ENCODE peak calls at places on chromosomes 7 and 10, in ten cellular contexts. D, U, I, S, O, J, A, T, V and G are unnamed samples. For H3K9me3, the result is how much of the 10 kb centered on the place peaks cover.

GRCh38 chr7:155741805-155742204 is 70.5 kb downstream of the SHH start:
- DNase-seq in J (no peak), S (no peak), O (no peak), I (no peak), A (peak), T (no peak), D (no peak), U (no peak), V (no peak), G (no peak)

GRCh38 chr7:139505563-139505962 is 17.9 kb upstream of the CLEC2L start:
- DNase-seq in I (peak), S (no peak), V (no peak), U (peak), J (no peak), O (no peak), T (no peak), D (no peak), A (no peak), G (no peak)

GRCh38 chr7:4837814-4838625 is 23.8 kb downstream of the PAPOLB start:
- DNase-seq in O (no peak), J (no peak), I (no peak), D (peak), U (peak), V (peak), A (peak), S (no peak), T (no peak), G (no peak)

GRCh38 chr10:69344591-69345244 is 66.4 kb downstream of the HK1 start:
- DNase-seq in A (no peak), O (no peak), V (no peak), I (no peak), U (no peak), J (peak), D (no peak), S (no peak), T (no peak), G (no peak)

GRCh38 chr7:132895231-132895630 is 186.7 kb downstream of the CHCHD3 start:
- DNase-seq in O (no peak), V (no peak), D (no peak), S (no peak), J (no peak), A (no peak), U (no peak), I (peak), T (no peak), G (no peak)

GRCh38 chr10:103966671-103967432 is at the start of gene SLK:
- DNase-seq in I (peak), T (peak), S (peak), J (no peak), V (peak), U (peak), D (peak), O (peak), A (peak), G (peak)

GRCh38 chr7:1864126-1864940 is 194.3 kb downstream of the ELFN1 start:
- DNase-seq in U (no peak), D (no peak), O (no peak), S (no peak), I (no peak), A (peak), J (no peak), V (no peak), T (no peak), G (no peak)

GRCh38 chr7:111486472-111487142 is 75.7 kb downstream of the IMMP2L start:
- DNase-seq in A (no peak), U (no peak), J (peak), D (no peak), O (peak), T (peak), V (no peak), S (peak), I (peak), G (no peak)

GRCh38 chr7:48441848-48442492 is 270.7 kb downstream of the ABCA13 start:
- DNase-seq in S (no peak), U (no peak), J (no peak), D (no peak), V (no peak), A (no peak), O (no peak), I (no peak), T (no peak), G (no peak)

GRCh38 chr10:97196213-97197029 is 10.7 kb upstream of the SLIT1 start:
- DNase-seq in S (peak), J (no peak), T (peak), U (peak), O (peak), A (peak), I (peak), D (peak), V (peak), G (peak)

GRCh38 chr7:42029405-42029804 is 207.6 kb downstream of the GLI3 start:
- DNase-seq in T (no peak), O (no peak), U (no peak), S (no peak), I (no peak), A (no peak), D (no peak), V (no peak), J (no peak), G (no peak)

GRCh38 chr7:25069900-25070443 is 55.1 kb downstream of the CYCS start:
- DNase-seq in D (no peak), I (peak), A (no peak), J (no peak), V (no peak), U (peak), T (peak), O (peak), S (peak), G (peak)

GRCh38 chr7:139635521-139636240 is 112.2 kb downstream of the CLEC2L start:
- DNase-seq in S (no peak), V (no peak), D (no peak), O (no peak), U (no peak), J (no peak), T (no peak), I (no peak), A (no peak), G (no peak)

GRCh38 chr7:25389489-25390106 is 161.3 kb upstream of the NPVF start:
- DNase-seq in O (peak), I (peak), D (no peak), U (no peak), J (peak), S (peak), T (peak), V (no peak), A (no peak), G (no peak)

GRCh38 chr7:69038915-69039314 is 559.4 kb upstream of the AUTS2 start:
- DNase-seq in O (no peak), T (no peak), I (no peak), U (no peak), J (no peak), V (no peak), A (no peak), S (no peak), D (no peak), G (no peak)

GRCh38 chr7:27117687-27118491 is 12.7 kb downstream of the HOXA4 start:
- DNase-seq in J (no peak), S (peak), U (peak), O (peak), I (no peak), A (no peak), D (no peak), T (peak), V (no peak), G (no peak)

GRCh38 chr10:44361080-44361479 is 23.8 kb downstream of the CXCL12 start:
- DNase-seq in S (peak), D (no peak), I (no peak), O (no peak), T (no peak), J (no peak), A (no peak), U (no peak), V (no peak), G (no peak)

GRCh38 chr10:33005322-33006282 is 47.6 kb upstream of the ITGB1 start:
- DNase-seq in O (peak), D (peak), T (peak), A (peak), U (peak), S (peak), J (no peak), V (peak), I (peak), G (peak)

DNA sequence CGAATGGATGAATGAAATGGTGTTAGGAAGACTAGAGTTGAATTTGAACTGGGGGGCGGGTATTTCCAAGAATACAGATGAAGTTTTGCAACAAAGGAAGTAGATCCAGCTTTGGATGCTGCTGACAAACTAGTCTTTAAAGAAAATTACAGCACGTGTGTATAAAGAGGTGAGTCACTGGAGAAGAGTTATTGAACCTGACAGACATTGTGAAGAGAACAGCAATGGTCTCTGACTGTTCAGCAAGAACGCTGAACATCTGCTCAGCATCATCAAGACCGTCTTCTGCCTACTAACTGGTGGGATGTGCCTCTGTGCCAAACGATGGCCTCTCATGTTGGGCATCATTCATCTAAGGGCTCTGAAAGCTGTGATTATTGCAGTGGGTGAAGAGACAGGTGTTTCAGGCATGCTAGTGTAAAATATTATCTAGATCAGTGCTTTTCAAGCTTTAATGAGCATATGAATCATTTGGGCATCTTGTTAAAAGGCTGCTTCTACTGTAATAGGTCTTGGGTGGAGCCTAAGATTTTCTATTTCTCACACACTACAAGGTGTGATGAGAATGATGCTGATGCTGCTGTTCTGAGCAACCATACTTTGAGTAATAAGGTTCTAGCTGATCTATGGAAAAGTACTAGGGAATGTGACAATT is 291.3 kb downstream of the PTEN start:
- DNase-seq in U (no peak), A (no peak), I (no peak), J (no peak), V (no peak), T (peak), D (no peak), O (no peak), S (peak), G (no peak)
- H3K4me3 ChIP-seq in U (no peak), A (no peak), I (no peak), J (no peak), V (no peak), T (no peak), D (no peak), O (no peak), S (no peak), G (no peak)

DNA sequence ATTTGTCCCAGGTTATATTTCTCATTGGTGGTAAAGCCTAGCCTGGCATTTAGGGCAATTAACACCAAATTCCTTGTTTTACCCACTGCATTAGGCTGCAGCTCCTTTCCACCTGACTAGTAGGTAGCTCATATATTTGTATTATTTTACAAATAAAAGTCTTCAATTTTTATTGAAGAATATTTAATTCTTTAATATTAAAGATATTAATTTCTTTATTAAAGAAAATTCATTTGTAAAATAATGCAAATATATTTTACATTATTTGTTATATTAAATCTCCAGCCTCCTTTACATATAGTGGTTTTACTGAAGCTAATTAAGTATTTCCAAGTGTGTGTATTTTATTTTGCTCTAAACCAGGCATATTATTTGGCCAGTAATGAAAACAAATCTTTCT is 361.2 kb downstream of the GPR158 start:
- DNase-seq in A (no peak), I (no peak), O (no peak), V (no peak), S (no peak), U (no peak), D (no peak), T (no peak), J (no peak), G (no peak)
- H3K9me3 ChIP-seq in A (under half), I (under half), O (under half), V (under half), S (under half), U (under half), D (under half), T (under half), J (under half), G (under half)

DNA sequence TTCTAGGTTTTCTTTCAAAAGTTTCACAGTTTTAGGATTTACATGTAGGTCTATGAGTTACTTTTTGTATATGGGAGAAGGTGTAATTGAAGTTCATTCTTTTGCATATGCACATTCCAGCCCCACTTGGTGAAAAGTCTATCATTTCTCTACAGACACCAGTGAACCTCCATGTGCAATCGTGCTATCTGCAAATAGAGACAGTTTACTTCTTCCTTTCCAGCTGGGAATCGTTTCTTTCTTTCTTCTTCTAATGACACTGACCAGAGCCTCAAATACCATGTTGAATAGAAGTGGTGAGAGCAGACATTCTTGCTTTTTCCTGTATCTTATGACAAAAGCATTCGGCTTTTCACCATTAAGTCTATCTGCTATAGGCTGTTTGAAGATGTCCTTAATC is 122.7 kb downstream of the ARHGAP22 start:
- DNase-seq in I (no peak), S (no peak), A (no peak), V (no peak), U (no peak), T (no peak), O (no peak), D (no peak), J (no peak), G (no peak)
- H3K4me3 ChIP-seq in I (no peak), S (no peak), A (no peak), V (no peak), U (no peak), T (no peak), O (no peak), D (no peak), J (no peak), G (no peak)

GRCh38 chr10:110052911-110053310 is 45.1 kb downstream of the ADD3 start:
- DNase-seq in A (no peak), T (no peak), J (no peak), S (no peak), O (no peak), V (no peak), I (no peak), D (no peak), U (no peak), G (no peak)

GRCh38 chr10:110044681-110045080 is 36.9 kb downstream of the ADD3 start:
- DNase-seq in J (no peak), O (no peak), U (no peak), S (peak), D (no peak), I (no peak), V (no peak), T (no peak), A (no peak), G (no peak)

GRCh38 chr10:110045772-110046171 is 38.0 kb downstream of the ADD3 start:
- DNase-seq in O (no peak), U (no peak), S (no peak), A (no peak), J (no peak), D (no peak), I (no peak), T (no peak), V (no peak), G (no peak)

GRCh38 chr10:110051487-110051886 is 43.7 kb downstream of the ADD3 start:
- DNase-seq in U (no peak), D (no peak), V (no peak), S (no peak), O (no peak), T (no peak), A (no peak), J (no peak), I (no peak), G (no peak)

DNA sequence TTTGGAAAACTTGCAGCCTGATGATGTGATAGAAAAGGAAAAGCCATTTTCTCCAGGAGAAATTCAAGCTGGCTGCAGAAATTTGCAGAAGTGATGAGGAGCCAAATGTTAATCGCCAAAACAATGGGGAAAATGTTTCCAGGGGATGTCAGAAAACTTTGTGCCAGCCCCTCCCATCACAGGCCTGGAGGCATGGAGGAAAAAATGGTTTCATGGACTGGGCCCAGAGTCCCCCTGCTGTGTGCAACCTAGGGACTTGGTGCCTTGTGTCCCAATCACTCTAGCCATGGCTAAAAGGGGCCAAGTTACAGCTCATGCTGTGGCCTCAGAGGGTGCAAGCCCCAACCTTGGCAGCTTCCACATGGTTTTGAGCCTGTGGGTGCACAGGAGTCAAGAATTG is 41.0 kb downstream of the ADD3 start:
- DNase-seq in V (no peak), I (no peak), S (no peak), A (no peak), D (no peak), O (no peak), U (no peak), T (no peak), J (no peak), G (no peak)
- H3K9me3 ChIP-seq in V (under half), I (under half), S (under half), A (under half), D (under half), O (under half), U (under half), T (under half), J (under half), G (under half)

GRCh38 chr7:151277631-151278030 is 29.1 kb upstream of the SMARCD3 start:
- DNase-seq in A (no peak), V (no peak), J (no peak), D (no peak), S (no peak), I (no peak), U (no peak), T (no peak), O (no peak), G (no peak)

GRCh38 chr7:151276651-151277590 is 28.4 kb upstream of the SMARCD3 start:
- DNase-seq in O (peak), T (peak), D (peak), U (peak), J (no peak), A (peak), S (peak), V (no peak), I (peak), G (peak)

GRCh38 chr7:151274936-151275812 is 26.7 kb upstream of the SMARCD3 start:
- DNase-seq in S (no peak), I (no peak), V (no peak), J (no peak), D (no peak), T (no peak), A (peak), O (no peak), U (no peak), G (no peak)

GRCh38 chr7:151274376-151274760 is 25.9 kb upstream of the SMARCD3 start:
- DNase-seq in J (no peak), D (no peak), V (no peak), I (no peak), O (no peak), T (no peak), U (no peak), A (no peak), S (no peak), G (no peak)

DNA sequence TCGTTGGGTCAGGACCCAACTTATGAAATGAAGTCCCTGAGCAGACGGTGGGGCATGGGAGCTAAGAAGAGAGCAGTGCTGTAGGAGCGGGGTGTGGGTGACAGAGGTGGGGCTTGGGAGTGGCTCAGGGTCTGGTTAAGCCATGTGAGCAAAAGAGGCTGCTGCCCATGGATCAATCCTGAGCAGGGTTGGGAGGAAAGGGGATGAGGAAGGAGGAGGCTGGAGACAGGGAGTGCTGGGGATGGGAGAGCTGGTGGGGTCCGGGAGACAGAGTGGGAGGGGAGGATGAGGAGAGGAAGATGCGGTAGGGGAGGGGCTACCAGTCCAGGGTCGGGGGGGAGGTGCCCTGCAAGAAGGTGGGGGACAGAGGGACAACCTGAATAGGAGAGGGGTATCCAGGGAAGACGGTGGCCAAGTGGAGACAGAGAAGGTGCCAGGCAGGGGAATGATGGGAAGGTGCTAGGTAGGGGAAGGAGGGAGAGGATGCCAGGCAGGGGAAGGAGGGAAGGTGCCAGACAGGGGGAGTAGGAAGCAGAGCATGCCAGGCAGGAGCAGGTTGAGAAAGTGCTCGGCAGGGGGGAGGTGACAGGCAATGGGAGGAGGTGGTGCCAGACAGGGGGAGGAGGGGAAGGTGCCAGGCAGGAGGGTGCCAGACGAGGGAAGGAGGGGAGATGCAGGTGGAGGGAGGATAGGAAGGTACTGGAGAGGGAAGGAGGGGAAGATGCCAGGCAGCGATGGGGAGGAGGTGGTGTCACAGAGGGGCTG is 27.5 kb upstream of the SMARCD3 start:
- DNase-seq in V (no peak), S (no peak), T (no peak), J (no peak), A (no peak), U (no peak), I (no peak), O (no peak), D (peak), G (no peak)
- H3K4me3 ChIP-seq in V (peak), S (no peak), T (no peak), J (no peak), A (peak), U (no peak), I (no peak), O (no peak), D (peak), G (no peak)

GRCh38 chr10:15476337-15476736 is 105.2 kb upstream of the FAM171A1 start:
- DNase-seq in A (no peak), O (no peak), V (no peak), J (no peak), I (no peak), U (no peak), S (no peak), D (no peak), T (no peak), G (no peak)
- H3K9me3 ChIP-seq in A (under half), O (under half), V (under half), J (under half), I (under half), U (under half), S (under half), D (under half), T (under half), G (under half)

DNA sequence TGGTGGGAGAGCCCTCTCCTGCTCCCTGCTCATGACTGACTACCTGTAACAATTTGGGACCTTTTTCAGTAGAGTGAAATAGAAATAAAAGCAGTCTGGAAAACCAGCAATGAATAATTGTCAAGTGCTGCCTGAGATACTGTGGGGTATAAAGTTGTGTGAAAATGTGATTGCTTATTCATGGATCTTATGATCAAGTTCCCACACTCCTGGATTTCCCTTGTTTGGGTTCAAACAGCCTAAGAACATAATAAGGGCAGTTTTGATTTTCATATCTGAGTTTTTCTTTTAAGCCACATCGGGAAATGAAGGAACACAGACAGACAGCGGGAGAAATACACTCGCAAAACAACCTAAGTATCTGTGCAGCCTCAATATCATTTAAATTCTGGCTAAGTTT is 52.9 kb downstream of the CALD1 start:
- DNase-seq in A (no peak), I (no peak), O (no peak), D (no peak), U (no peak), J (no peak), V (no peak), S (no peak), T (no peak), G (no peak)
- H3K4me3 ChIP-seq in A (no peak), I (no peak), O (no peak), D (no peak), U (no peak), J (no peak), V (no peak), S (no peak), T (no peak), G (no peak)